ENCODE peak calls at places on chromosomes 11 and 22, in nine cellular contexts. Q, C, H, K, J, A, M, P and N are unnamed samples.
A peak's percentile ranks its signal among the peaks of the same experiment; 100 is the strongest.

GRCh38 chr22:20154602-20155183 is 3.8 kb upstream of the CCDC188 start:
- DNase-seq in Q (no peak), C (no peak), H (no peak), K (no peak), J (no peak), A (no peak), M (no peak), P (no peak), N (no peak)

GRCh38 chr22:41841085-41841712 is 8.3 kb downstream of the SREBF2 start:
- DNase-seq in Q (no peak), C (no peak), H (no peak), K (no peak), J (peak; percentile 79), A (no peak), M (no peak), P (no peak), N (no peak)

GRCh38 chr11:97909544-97910394 is 1111.0 kb upstream of the CNTN5 start:
- DNase-seq in Q (no peak), C (no peak), H (no peak), K (no peak), J (no peak), A (no peak), M (no peak), P (peak; percentile 43), N (peak; percentile 83)

GRCh38 chr11:65355776-65356393 is 1.3 kb downstream of the TIGD3 start:
- DNase-seq in Q (peak; percentile 47), C (peak; percentile 56), H (peak; percentile 80), K (peak; percentile 83), J (peak; percentile 44), A (peak; percentile 52), M (no peak), P (peak; percentile 38), N (peak; percentile 46)

GRCh38 chr11:11454671-11455223 is 101.7 kb upstream of the CSNK2A3 start:
- DNase-seq in Q (no peak), C (no peak), H (no peak), K (no peak), J (no peak), A (no peak), M (no peak), P (no peak), N (no peak)

GRCh38 chr11:73974611-73975478 is 7.8 kb downstream of the UCP2 start:
- DNase-seq in Q (no peak), C (no peak), H (no peak), K (peak; percentile 74), J (peak; percentile 16), A (no peak), M (no peak), P (no peak), N (no peak)

GRCh38 chr11:134439181-134439580 is 27.1 kb upstream of the B3GAT1 start:
- DNase-seq in Q (peak; percentile 36), C (no peak), H (peak; percentile 63), K (no peak), J (no peak), A (no peak), M (no peak), P (no peak), N (no peak)

GRCh38 chr11:33724644-33725035 is 11.6 kb downstream of the CD59 start:
- DNase-seq in Q (no peak), C (no peak), H (peak; percentile 65), K (no peak), J (no peak), A (no peak), M (no peak), P (no peak), N (no peak)

GRCh38 chr11:6992457-6993431 is 27.4 kb downstream of the ZNF214 start:
- DNase-seq in Q (no peak), C (no peak), H (no peak), K (no peak), J (no peak), A (no peak), M (no peak), P (peak; percentile 91), N (no peak)

GRCh38 chr11:6991227-6991626 is 28.9 kb downstream of the ZNF214 start:
- DNase-seq in Q (no peak), C (peak; percentile 5), H (no peak), K (no peak), J (no peak), A (no peak), M (no peak), P (no peak), N (no peak)

GRCh38 chr11:6995703-6996102 is 24.4 kb downstream of the ZNF214 start:
- DNase-seq in Q (no peak), C (no peak), H (no peak), K (no peak), J (no peak), A (no peak), M (no peak), P (no peak), N (no peak)

GRCh38 chr11:6988506-6988905 is 31.6 kb downstream of the ZNF214 start:
- DNase-seq in Q (no peak), C (no peak), H (no peak), K (no peak), J (no peak), A (no peak), M (no peak), P (peak; percentile 23), N (no peak)

GRCh38 chr11:6992026-6992425 is 28.1 kb downstream of the ZNF214 start:
- DNase-seq in Q (no peak), C (no peak), H (no peak), K (no peak), J (no peak), A (no peak), M (no peak), P (no peak), N (peak; percentile 25)
- H3K4me3 ChIP-seq in Q (no peak overlapping the region), C (no peak overlapping the region), H (no peak overlapping the region), K (no peak overlapping the region), J (no peak overlapping the region), A (no peak overlapping the region), M (no peak overlapping the region), P (no peak overlapping the region), N (no peak overlapping the region)

GRCh38 chr11:17382046-17382728 is 6.3 kb downstream of the KCNJ11 start:
- DNase-seq in Q (no peak), C (no peak), H (no peak), K (no peak), J (no peak), A (no peak), M (no peak), P (peak; percentile 37), N (no peak)

GRCh38 chr11:17376493-17376892 is 12.0 kb downstream of the KCNJ11 start:
- DNase-seq in Q (no peak), C (no peak), H (no peak), K (no peak), J (no peak), A (no peak), M (no peak), P (no peak), N (no peak)

GRCh38 chr11:17381156-17381555 is 7.3 kb downstream of the KCNJ11 start:
- DNase-seq in Q (no peak), C (no peak), H (no peak), K (no peak), J (no peak), A (no peak), M (no peak), P (peak; percentile 29), N (no peak)

GRCh38 chr11:17378655-17379054 is 9.8 kb downstream of the KCNJ11 start:
- DNase-seq in Q (no peak), C (no peak), H (no peak), K (no peak), J (no peak), A (no peak), M (no peak), P (no peak), N (no peak)

GRCh38 chr11:17379383-17380180 is 8.9 kb downstream of the KCNJ11 start:
- DNase-seq in Q (no peak), C (no peak), H (no peak), K (no peak), J (no peak), A (no peak), M (no peak), P (no peak), N (no peak)
- H3K27ac ChIP-seq in Q (no peak overlapping the region), C (no peak overlapping the region), H (no peak overlapping the region), K (no peak overlapping the region), J (no peak overlapping the region), A (no peak overlapping the region), M (no peak overlapping the region), P (no peak overlapping the region), N (no peak overlapping the region)

GRCh38 chr11:45001466-45002165 is 50.9 kb upstream of the TP53I11 start:
- DNase-seq in Q (no peak), C (no peak), H (no peak), K (no peak), J (no peak), A (no peak), M (no peak), P (no peak), N (no peak)
- TF ChIP-seq CTCF in Q (no peak), C (no peak), H (no peak), K (no peak), J (no peak), A (no peak), M (no peak), P (no peak), N (no peak)

GRCh38 chr11:12516387-12517110 is 139.2 kb downstream of the PARVA start:
- DNase-seq in Q (no peak), C (no peak), H (peak; percentile 36), K (no peak), J (no peak), A (peak; percentile 52), M (no peak), P (no peak), N (no peak)

GRCh38 chr11:12517306-12517705 is 139.9 kb downstream of the PARVA start:
- DNase-seq in Q (no peak), C (no peak), H (peak; percentile 31), K (no peak), J (no peak), A (no peak), M (no peak), P (no peak), N (no peak)

GRCh38 chr11:12517741-12518140 is 140.4 kb downstream of the PARVA start:
- DNase-seq in Q (no peak), C (no peak), H (no peak), K (no peak), J (no peak), A (no peak), M (no peak), P (no peak), N (no peak)

GRCh38 chr11:12523180-12523924 is 146.0 kb downstream of the PARVA start:
- DNase-seq in Q (no peak), C (no peak), H (no peak), K (no peak), J (no peak), A (no peak), M (no peak), P (no peak), N (no peak)

DNA sequence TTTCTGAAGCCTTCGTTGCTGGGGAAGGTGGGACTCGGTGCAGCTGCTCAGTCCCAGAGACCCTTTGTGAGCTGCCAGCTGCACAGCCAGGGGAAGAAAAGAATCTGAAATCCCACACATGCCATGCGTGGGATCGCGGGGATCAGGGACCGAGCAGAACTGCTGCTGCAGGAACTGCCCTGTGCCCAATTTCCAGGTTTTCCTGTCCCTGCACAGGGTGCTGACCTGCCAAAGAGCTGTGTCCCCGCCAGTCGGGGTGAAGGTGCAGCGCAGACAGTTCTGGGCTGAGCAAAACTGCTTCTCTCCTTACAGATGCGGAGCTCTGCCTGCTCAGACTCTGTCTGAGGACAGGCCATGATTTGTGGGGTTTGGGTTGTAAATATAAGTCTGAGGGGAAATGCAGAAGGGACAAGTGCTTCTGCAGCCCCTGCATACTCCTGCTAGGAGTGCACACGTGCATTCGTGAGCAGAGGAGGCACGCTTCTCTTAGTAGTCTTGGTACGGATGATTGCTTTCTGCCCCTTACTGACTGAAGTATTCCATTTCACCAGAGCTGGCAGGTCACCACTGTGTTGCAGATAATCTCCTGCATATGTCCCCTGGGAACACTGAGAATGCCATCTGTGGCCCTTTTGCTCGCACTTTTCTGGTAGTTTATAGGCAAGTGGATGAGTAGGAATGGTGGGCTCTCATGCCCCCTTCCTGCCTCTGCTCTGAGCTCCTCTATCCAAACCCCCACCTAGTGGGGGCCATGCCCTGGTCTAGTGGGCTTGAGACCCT is 141.4 kb downstream of the PARVA start:
- DNase-seq in Q (no peak), C (no peak), H (no peak), K (no peak), J (no peak), A (no peak), M (no peak), P (no peak), N (no peak)
- H3K4me3 ChIP-seq in Q (no peak overlapping the region), C (no peak overlapping the region), H (no peak overlapping the region), K (no peak overlapping the region), J (no peak overlapping the region), A (no peak overlapping the region), M (no peak overlapping the region), P (no peak overlapping the region), N (no peak overlapping the region)